ENCODE peak calls at places on chromosomes 3 and 15, in eight cellular contexts. One of them, this sample, is unnamed. For H3K9me3, the result is how much of the 10 kb centered on the place peaks cover.

GRCh38 chr3:100033184-100033583 is 81.1 kb downstream of the FILIP1L start:
- DNase-seq in K562: no peak
- DNase-seq in GM12878: no peak
- DNase-seq in SK-N-SH: no peak
- DNase-seq in breast epithelium: no peak
- DNase-seq in endothelial cell of umbilical vein: no peak
- DNase-seq in transverse colon: no peak
- DNase-seq in suprapubic skin: no peak
- DNase-seq in this sample: no peak

GRCh38 chr3:104810896-104811295 is 555.8 kb upstream of the ALCAM start:
- DNase-seq in K562: no peak
- DNase-seq in GM12878: no peak
- DNase-seq in SK-N-SH: no peak
- DNase-seq in breast epithelium: no peak
- DNase-seq in endothelial cell of umbilical vein: no peak
- DNase-seq in transverse colon: no peak
- DNase-seq in suprapubic skin: no peak
- DNase-seq in this sample: no peak

GRCh38 chr3:45914362-45915077 is 28.2 kb downstream of the CCR9 start:
- DNase-seq in K562: no peak
- DNase-seq in GM12878: no peak
- DNase-seq in SK-N-SH: no peak
- DNase-seq in breast epithelium: no peak
- DNase-seq in endothelial cell of umbilical vein: no peak
- DNase-seq in transverse colon: no peak
- DNase-seq in suprapubic skin: no peak
- DNase-seq in this sample: no peak

GRCh38 chr3:192422998-192423349 is 304.4 kb downstream of the FGF12 start:
- DNase-seq in K562: no peak
- DNase-seq in GM12878: no peak
- DNase-seq in SK-N-SH: no peak
- DNase-seq in breast epithelium: no peak
- DNase-seq in endothelial cell of umbilical vein: peak
- DNase-seq in transverse colon: no peak
- DNase-seq in suprapubic skin: no peak
- DNase-seq in this sample: peak

GRCh38 chr3:155572085-155572484 is 172.8 kb downstream of the PLCH1 start:
- DNase-seq in K562: no peak
- DNase-seq in GM12878: no peak
- DNase-seq in SK-N-SH: no peak
- DNase-seq in breast epithelium: no peak
- DNase-seq in endothelial cell of umbilical vein: no peak
- DNase-seq in transverse colon: no peak
- DNase-seq in suprapubic skin: no peak
- DNase-seq in this sample: no peak

GRCh38 chr3:6510713-6511112 is 350.2 kb upstream of the GRM7 start:
- DNase-seq in K562: no peak
- DNase-seq in GM12878: no peak
- DNase-seq in SK-N-SH: no peak
- DNase-seq in breast epithelium: no peak
- DNase-seq in endothelial cell of umbilical vein: no peak
- DNase-seq in transverse colon: no peak
- DNase-seq in suprapubic skin: no peak
- DNase-seq in this sample: no peak

GRCh38 chr15:89999676-90000174 is 1.4 kb upstream of the ZNF710 start:
- DNase-seq in K562: peak
- DNase-seq in GM12878: no peak
- DNase-seq in SK-N-SH: no peak
- DNase-seq in breast epithelium: no peak
- DNase-seq in endothelial cell of umbilical vein: no peak
- DNase-seq in transverse colon: peak
- DNase-seq in suprapubic skin: peak
- DNase-seq in this sample: no peak

GRCh38 chr15:53830707-53831386 is 71.4 kb upstream of the WDR72 start:
- DNase-seq in K562: no peak
- DNase-seq in GM12878: no peak
- DNase-seq in SK-N-SH: no peak
- DNase-seq in breast epithelium: no peak
- DNase-seq in endothelial cell of umbilical vein: no peak
- DNase-seq in transverse colon: peak
- DNase-seq in suprapubic skin: no peak
- DNase-seq in this sample: no peak

GRCh38 chr3:32412887-32413286 is 21.2 kb downstream of the CMTM7 start:
- DNase-seq in K562: no peak
- DNase-seq in GM12878: no peak
- DNase-seq in SK-N-SH: no peak
- DNase-seq in breast epithelium: no peak
- DNase-seq in endothelial cell of umbilical vein: peak
- DNase-seq in transverse colon: no peak
- DNase-seq in suprapubic skin: no peak
- DNase-seq in this sample: no peak

GRCh38 chr15:69557340-69558137 is 104.9 kb downstream of the RPLP1 start:
- DNase-seq in K562: no peak
- DNase-seq in GM12878: no peak
- DNase-seq in SK-N-SH: no peak
- DNase-seq in breast epithelium: no peak
- DNase-seq in endothelial cell of umbilical vein: peak
- DNase-seq in transverse colon: peak
- DNase-seq in suprapubic skin: no peak
- DNase-seq in this sample: no peak

GRCh38 chr3:151964768-151965167 is 91.3 kb downstream of the SUCNR1 start:
- DNase-seq in K562: no peak
- DNase-seq in GM12878: no peak
- DNase-seq in SK-N-SH: no peak
- DNase-seq in breast epithelium: no peak
- DNase-seq in endothelial cell of umbilical vein: no peak
- DNase-seq in transverse colon: no peak
- DNase-seq in suprapubic skin: no peak
- DNase-seq in this sample: no peak

GRCh38 chr3:169759256-169759655 is 5.6 kb downstream of the TERC start:
- DNase-seq in K562: no peak
- DNase-seq in GM12878: no peak
- DNase-seq in SK-N-SH: no peak
- DNase-seq in breast epithelium: no peak
- DNase-seq in endothelial cell of umbilical vein: peak
- DNase-seq in transverse colon: no peak
- DNase-seq in suprapubic skin: no peak
- DNase-seq in this sample: no peak

GRCh38 chr3:29212789-29213433 is 68.0 kb upstream of the RBMS3 start:
- DNase-seq in K562: no peak
- DNase-seq in GM12878: no peak
- DNase-seq in SK-N-SH: no peak
- DNase-seq in breast epithelium: no peak
- DNase-seq in endothelial cell of umbilical vein: no peak
- DNase-seq in transverse colon: no peak
- DNase-seq in suprapubic skin: no peak
- DNase-seq in this sample: no peak

GRCh38 chr3:25473246-25473645 is 45.2 kb downstream of the RARB start:
- DNase-seq in K562: no peak
- DNase-seq in GM12878: no peak
- DNase-seq in SK-N-SH: no peak
- DNase-seq in breast epithelium: no peak
- DNase-seq in endothelial cell of umbilical vein: no peak
- DNase-seq in transverse colon: no peak
- DNase-seq in suprapubic skin: no peak
- DNase-seq in this sample: no peak

GRCh38 chr15:64883997-64884511 is 27.6 kb upstream of the ANKDD1A start:
- DNase-seq in K562: no peak
- DNase-seq in GM12878: peak
- DNase-seq in SK-N-SH: peak
- DNase-seq in breast epithelium: no peak
- DNase-seq in endothelial cell of umbilical vein: peak
- DNase-seq in transverse colon: peak
- DNase-seq in suprapubic skin: peak
- DNase-seq in this sample: no peak

GRCh38 chr3:23330568-23330967 is 127.4 kb downstream of the UBE2E2 start:
- DNase-seq in K562: no peak
- DNase-seq in GM12878: no peak
- DNase-seq in SK-N-SH: no peak
- DNase-seq in breast epithelium: no peak
- DNase-seq in endothelial cell of umbilical vein: no peak
- DNase-seq in transverse colon: no peak
- DNase-seq in suprapubic skin: no peak
- DNase-seq in this sample: no peak

GRCh38 chr3:190345027-190345821 is 23.0 kb upstream of the CLDN1 start:
- DNase-seq in K562: no peak
- DNase-seq in GM12878: no peak
- DNase-seq in SK-N-SH: no peak
- DNase-seq in breast epithelium: no peak
- DNase-seq in endothelial cell of umbilical vein: peak
- DNase-seq in transverse colon: no peak
- DNase-seq in suprapubic skin: no peak
- DNase-seq in this sample: no peak

GRCh38 chr3:179495483-179495882 is 44.2 kb upstream of the GNB4 start:
- DNase-seq in K562: no peak
- DNase-seq in GM12878: no peak
- DNase-seq in SK-N-SH: no peak
- DNase-seq in breast epithelium: no peak
- DNase-seq in endothelial cell of umbilical vein: no peak
- DNase-seq in transverse colon: no peak
- DNase-seq in suprapubic skin: no peak
- DNase-seq in this sample: no peak
- H3K9me3 ChIP-seq in K562: under half
- H3K9me3 ChIP-seq in GM12878: under half
- H3K9me3 ChIP-seq in SK-N-SH: under half
- H3K9me3 ChIP-seq in breast epithelium: half or more
- H3K9me3 ChIP-seq in endothelial cell of umbilical vein: under half
- H3K9me3 ChIP-seq in transverse colon: under half
- H3K9me3 ChIP-seq in suprapubic skin: under half
- H3K9me3 ChIP-seq in this sample: under half

DNA sequence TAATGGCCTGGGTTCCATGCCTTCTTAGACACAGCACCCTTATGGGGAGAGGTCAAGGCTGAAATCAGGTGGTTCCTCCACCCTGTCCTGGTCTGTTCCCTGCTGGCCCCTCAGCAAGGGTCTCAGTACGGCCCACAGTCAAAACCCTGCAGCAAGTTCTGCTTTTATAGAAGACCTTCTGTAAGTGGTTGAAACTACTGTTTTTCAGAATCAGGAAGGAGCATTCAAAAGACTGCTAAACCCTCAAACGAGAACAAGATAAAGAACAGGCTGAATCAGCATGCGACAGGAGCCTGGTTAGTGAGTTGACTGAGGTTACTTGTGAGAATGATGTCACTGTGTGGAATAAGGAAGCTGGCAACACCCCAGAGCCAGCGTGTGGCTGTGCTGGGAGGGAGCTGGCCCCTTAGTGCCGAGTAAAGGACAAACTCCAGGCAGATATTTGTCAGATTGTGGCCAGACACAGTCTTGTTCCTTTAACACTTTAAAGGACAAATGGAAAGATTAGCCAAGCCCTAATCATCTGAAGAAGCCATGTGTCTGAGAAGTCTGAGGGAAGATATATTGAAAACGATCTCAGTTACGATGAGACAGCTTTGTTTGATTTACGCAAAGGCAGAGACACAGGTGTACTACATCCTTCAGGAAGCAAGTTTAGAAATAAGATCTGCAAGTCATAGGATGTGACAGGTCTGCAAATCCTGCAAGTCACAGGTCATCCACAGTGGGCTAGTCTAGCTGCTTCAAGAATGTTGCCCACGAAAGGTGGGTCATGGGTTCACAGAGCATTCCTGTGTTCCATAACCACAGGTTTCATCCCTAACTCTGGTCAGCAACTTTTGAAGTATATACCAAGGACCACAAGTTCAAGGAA is 54.0 kb downstream of the B3GNT5 start:
- DNase-seq in K562: peak
- DNase-seq in GM12878: peak
- DNase-seq in SK-N-SH: no peak
- DNase-seq in breast epithelium: peak
- DNase-seq in endothelial cell of umbilical vein: no peak
- DNase-seq in transverse colon: peak
- DNase-seq in suprapubic skin: peak
- DNase-seq in this sample: peak
- TF ChIP-seq POLR2AphosphoS5 in K562: no peak
- TF ChIP-seq POLR2AphosphoS5 in GM12878: no peak
- TF ChIP-seq POLR2AphosphoS5 in SK-N-SH: no peak
- TF ChIP-seq POLR2AphosphoS5 in breast epithelium: no peak
- TF ChIP-seq POLR2AphosphoS5 in endothelial cell of umbilical vein: no peak
- TF ChIP-seq POLR2AphosphoS5 in transverse colon: peak
- TF ChIP-seq POLR2AphosphoS5 in suprapubic skin: no peak
- TF ChIP-seq POLR2AphosphoS5 in this sample: no peak

GRCh38 chr3:42632146-42632545 is 21.4 kb upstream of the ZBTB47 start:
- DNase-seq in K562: no peak
- DNase-seq in GM12878: no peak
- DNase-seq in SK-N-SH: no peak
- DNase-seq in breast epithelium: no peak
- DNase-seq in endothelial cell of umbilical vein: no peak
- DNase-seq in transverse colon: no peak
- DNase-seq in suprapubic skin: no peak
- DNase-seq in this sample: no peak
- H3K27ac ChIP-seq in K562: no peak
- H3K27ac ChIP-seq in GM12878: no peak
- H3K27ac ChIP-seq in SK-N-SH: no peak
- H3K27ac ChIP-seq in breast epithelium: no peak
- H3K27ac ChIP-seq in endothelial cell of umbilical vein: no peak
- H3K27ac ChIP-seq in transverse colon: no peak
- H3K27ac ChIP-seq in suprapubic skin: no peak
- H3K27ac ChIP-seq in this sample: no peak

DNA sequence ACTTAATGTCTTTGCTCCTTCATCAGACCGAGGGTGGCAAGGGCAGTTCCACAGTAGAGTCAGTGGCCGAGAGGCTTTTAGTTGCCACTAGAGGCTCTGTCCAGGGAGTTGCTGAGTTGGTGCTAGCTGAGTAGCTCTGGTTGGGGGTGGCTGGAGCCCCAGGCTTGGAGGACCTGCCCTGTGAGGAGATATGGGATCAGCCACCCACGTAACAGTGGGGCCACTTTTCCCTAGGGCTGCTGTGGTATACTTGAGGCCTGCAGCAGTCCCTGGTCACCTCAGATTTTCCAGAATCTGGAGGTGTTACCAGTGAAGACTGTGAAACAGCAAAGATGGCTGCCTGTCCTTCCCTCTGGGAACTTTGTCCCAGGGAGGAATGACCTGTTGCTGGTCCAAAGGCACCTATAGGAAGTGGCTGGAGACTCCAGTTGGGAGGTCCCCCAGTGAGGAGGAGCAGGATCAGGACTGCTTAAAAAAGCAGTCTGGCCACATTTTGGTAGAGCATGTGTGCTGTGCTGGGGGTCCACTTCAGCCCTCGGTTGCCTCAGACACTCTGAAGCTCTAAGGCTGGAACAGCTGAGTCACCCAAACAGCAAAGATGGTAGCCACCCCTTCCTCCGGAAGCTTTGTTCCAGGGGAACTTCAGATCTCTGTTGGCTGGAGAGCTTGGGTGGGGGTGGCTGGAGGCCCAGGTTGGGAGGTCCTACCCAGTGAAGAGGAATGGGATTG is 72.9 kb downstream of the AKAP13 start:
- DNase-seq in K562: no peak
- DNase-seq in GM12878: no peak
- DNase-seq in SK-N-SH: no peak
- DNase-seq in breast epithelium: no peak
- DNase-seq in endothelial cell of umbilical vein: no peak
- DNase-seq in transverse colon: no peak
- DNase-seq in suprapubic skin: no peak
- DNase-seq in this sample: no peak
- H3K9me3 ChIP-seq in K562: under half
- H3K9me3 ChIP-seq in GM12878: under half
- H3K9me3 ChIP-seq in SK-N-SH: under half
- H3K9me3 ChIP-seq in breast epithelium: under half
- H3K9me3 ChIP-seq in endothelial cell of umbilical vein: under half
- H3K9me3 ChIP-seq in transverse colon: under half
- H3K9me3 ChIP-seq in suprapubic skin: under half
- H3K9me3 ChIP-seq in this sample: under half

GRCh38 chr3:124841517-124841916 is 45.6 kb downstream of the ITGB5 start:
- DNase-seq in K562: no peak
- DNase-seq in GM12878: no peak
- DNase-seq in SK-N-SH: no peak
- DNase-seq in breast epithelium: no peak
- DNase-seq in endothelial cell of umbilical vein: no peak
- DNase-seq in transverse colon: no peak
- DNase-seq in suprapubic skin: no peak
- DNase-seq in this sample: no peak
- TF ChIP-seq POLR2AphosphoS5 in K562: no peak
- TF ChIP-seq POLR2AphosphoS5 in GM12878: no peak
- TF ChIP-seq POLR2AphosphoS5 in SK-N-SH: no peak
- TF ChIP-seq POLR2AphosphoS5 in breast epithelium: no peak
- TF ChIP-seq POLR2AphosphoS5 in endothelial cell of umbilical vein: no peak
- TF ChIP-seq POLR2AphosphoS5 in transverse colon: no peak
- TF ChIP-seq POLR2AphosphoS5 in suprapubic skin: no peak
- TF ChIP-seq POLR2AphosphoS5 in this sample: no peak